ENCODE peak calls at places on chromosomes 3 and 15, in four cellular contexts. E, N, F and R are unnamed samples.

GRCh38 chr3:160810360-160810759 is 54.3 kb downstream of the PPM1L start:
- DNase-seq in E (no peak), N (no peak), F (no peak), R (no peak)

GRCh38 chr15:38490231-38490630 is 36.3 kb downstream of the FAM98B start:
- DNase-seq in E (no peak), N (no peak), F (no peak), R (no peak)

GRCh38 chr15:28871168-28871567 is 14.6 kb upstream of the APBA2 start:
- DNase-seq in E (no peak), N (no peak), F (no peak), R (no peak)

GRCh38 chr15:50067254-50067653 is 51.8 kb downstream of the ATP8B4 start:
- DNase-seq in E (no peak), N (no peak), F (no peak), R (no peak)

GRCh38 chr3:152357587-152357986 is 88.9 kb downstream of the MBNL1 start:
- DNase-seq in E (no peak), N (no peak), F (no peak), R (no peak)

GRCh38 chr3:16849795-16850194 is 35.0 kb upstream of the PLCL2 start:
- DNase-seq in E (no peak), N (no peak), F (no peak), R (no peak)

GRCh38 chr3:17969985-17970568 is 227.6 kb upstream of the TBC1D5 start:
- DNase-seq in E (no peak), N (no peak), F (no peak), R (no peak)

GRCh38 chr3:82114589-82114988 is 353.1 kb upstream of the GBE1 start:
- DNase-seq in E (no peak), N (no peak), F (no peak), R (no peak)

GRCh38 chr15:29225534-29226224 is 43.9 kb downstream of the NSMCE3 start:
- DNase-seq in E (no peak), N (no peak), F (no peak), R (no peak)

GRCh38 chr3:194604126-194604525 is 29.1 kb downstream of the TMEM44 start:
- DNase-seq in E (no peak), N (no peak), F (no peak), R (no peak)

GRCh38 chr3:9942934-9943690 is 9.1 kb downstream of the PRRT3 start:
- DNase-seq in E (no peak), N (no peak), F (no peak), R (no peak)

GRCh38 chr3:129827765-129828164 is 65.7 kb downstream of the TMCC1 start:
- DNase-seq in E (no peak), N (no peak), F (peak), R (no peak)

GRCh38 chr15:55552461-55552860 is 35.7 kb downstream of the PYGO1 start:
- DNase-seq in E (no peak), N (no peak), F (no peak), R (no peak)

GRCh38 chr3:11542551-11542950 is 101.2 kb downstream of the VGLL4 start:
- DNase-seq in E (no peak), N (no peak), F (no peak), R (no peak)

GRCh38 chr3:152379415-152380042 is 110.8 kb downstream of the MBNL1 start:
- DNase-seq in E (no peak), N (no peak), F (no peak), R (no peak)

GRCh38 chr15:37046876-37047614 is 53.3 kb downstream of the MEIS2 start:
- DNase-seq in E (no peak), N (peak), F (no peak), R (no peak)

GRCh38 chr3:134375542-134376384 is 1.5 kb upstream of the AMOTL2 start:
- DNase-seq in E (no peak), N (no peak), F (no peak), R (no peak)

GRCh38 chr15:32866486-32867312 is 148.9 kb downstream of the GREM1 start:
- DNase-seq in E (peak), N (peak), F (no peak), R (no peak)
- TF ChIP-seq PBX3 in E (no peak), N (no peak), F (no peak), R (no peak)

DNA sequence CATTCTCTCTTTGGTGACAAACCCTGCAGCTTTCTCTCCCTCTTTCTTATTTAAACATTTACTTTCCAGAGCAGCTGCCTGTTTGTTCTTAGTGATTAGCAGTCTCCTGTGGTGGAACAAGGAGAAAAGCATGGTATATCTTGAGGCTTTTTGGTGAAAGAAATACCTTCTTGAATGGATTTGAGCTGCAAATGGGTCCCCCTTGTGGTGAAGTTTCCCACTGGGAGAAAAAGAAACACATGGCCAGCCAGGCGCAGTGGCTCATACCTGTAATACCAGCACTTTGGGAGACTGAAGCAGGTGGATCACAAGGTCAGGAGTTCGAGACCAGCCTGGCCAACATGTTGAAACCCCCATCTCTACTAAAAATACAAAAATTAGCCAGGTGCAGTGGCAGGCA is 48.3 kb upstream of the ACP3 start:
- DNase-seq in E (peak), N (no peak), F (no peak), R (no peak)
- TF ChIP-seq CTCF in E (no peak), N (no peak), F (peak), R (peak)

GRCh38 chr3:63477494-63478129 is 174.9 kb upstream of the SNTN start:
- DNase-seq in E (peak), N (peak), F (no peak), R (no peak)
- TF ChIP-seq PBX3 in E (no peak), N (no peak), F (no peak), R (no peak)

DNA sequence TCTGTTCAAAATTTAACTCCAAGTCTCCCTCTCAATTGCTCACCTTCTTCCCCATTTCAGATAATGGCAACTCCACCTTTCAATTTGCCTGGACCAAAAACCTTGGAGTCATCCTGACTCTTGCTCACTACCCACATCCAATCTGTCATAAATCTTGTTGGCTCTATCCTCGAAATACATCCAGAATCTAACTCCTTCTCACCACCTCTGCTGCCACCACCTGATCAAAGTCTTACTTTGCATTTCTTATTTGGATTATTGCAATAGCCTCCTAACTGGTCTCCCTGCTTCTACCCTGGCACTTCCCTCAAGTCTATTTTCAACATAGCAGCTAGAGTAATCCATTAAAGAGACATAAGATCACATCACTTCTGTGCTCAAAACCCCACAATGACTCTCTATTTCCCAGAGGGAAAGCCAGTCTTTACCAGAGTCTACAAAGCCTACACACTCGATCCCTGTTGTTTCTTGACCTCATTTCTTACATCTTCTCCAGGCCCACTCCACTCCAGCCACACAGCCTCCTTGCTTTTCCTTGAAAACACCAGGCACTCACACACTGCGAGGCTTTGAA is 86.6 kb downstream of the GPR156 start:
- DNase-seq in E (peak), N (peak), F (no peak), R (no peak)
- TF ChIP-seq CTCF in E (peak), N (peak), F (peak), R (peak)

GRCh38 chr3:48564022-48564421 is 441 bp upstream of the UCN2 start:
- DNase-seq in E (peak), N (peak), F (no peak), R (no peak)
- TF ChIP-seq PBX3 in E (no peak), N (no peak), F (no peak), R (peak)